ENCODE peak calls at places on chromosomes 6 and 20, in five cellular contexts. X, L, C, H and N are unnamed samples. For H3K36me3, the result is how much of the 10 kb centered on the place peaks cover.

GRCh38 chr20:32509639-32510066 is 75.5 kb downstream of the NOL4L start:
- DNase-seq in C (peak), X (no peak), H (no peak), L (peak), N (no peak)

GRCh38 chr6:21045135-21045616 is 510.9 kb downstream of the CDKAL1 start:
- DNase-seq in H (no peak), L (no peak), X (no peak), C (peak), N (no peak)

GRCh38 chr6:103578115-103578514 is 1281.6 kb downstream of the HACE1 start:
- DNase-seq in H (no peak), X (no peak), L (no peak), C (no peak), N (no peak)

GRCh38 chr6:32700391-32701040 is 34.1 kb upstream of the HLA-DQB1 start:
- DNase-seq in L (peak), H (no peak), C (peak), X (peak), N (peak)

GRCh38 chr6:84583784-84584183 is 180.6 kb downstream of the TBX18 start:
- DNase-seq in X (no peak), L (no peak), C (no peak), H (no peak), N (no peak)

GRCh38 chr6:147161253-147161973 is 42.8 kb upstream of the STXBP5 start:
- DNase-seq in L (no peak), H (no peak), X (no peak), C (no peak), N (no peak)

GRCh38 chr6:7542065-7542877 is 800 bp downstream of the DSP start:
- DNase-seq in H (no peak), C (no peak), L (no peak), X (no peak), N (no peak)

GRCh38 chr6:20892365-20892764 is 358.1 kb downstream of the CDKAL1 start:
- DNase-seq in H (no peak), X (no peak), C (no peak), L (no peak), N (no peak)

GRCh38 chr6:125747589-125748533 is 1.6 kb upstream of the HEY2 start:
- DNase-seq in H (no peak), X (no peak), C (no peak), L (peak), N (no peak)

GRCh38 chr20:41249371-41249770 is 68.2 kb downstream of the ZHX3 start:
- DNase-seq in X (no peak), H (no peak), L (no peak), C (no peak), N (no peak)

GRCh38 chr6:44001318-44001868 is 125.9 kb downstream of the MRPL14 start:
- DNase-seq in L (no peak), X (no peak), C (peak), H (peak), N (no peak)

GRCh38 chr6:148021135-148021534 is 321.5 kb upstream of the SASH1 start:
- DNase-seq in X (no peak), C (no peak), L (no peak), H (no peak), N (no peak)

GRCh38 chr20:53423587-53424146 is 170.0 kb downstream of the ZNF217 start:
- DNase-seq in H (no peak), X (no peak), C (no peak), L (no peak), N (no peak)

GRCh38 chr6:63672582-63673129 is 37.1 kb downstream of the PHF3 start:
- DNase-seq in X (no peak), H (no peak), C (no peak), L (no peak), N (no peak)

GRCh38 chr6:24935753-24936152 is at the start of gene RIPOR2:
- DNase-seq in L (no peak), C (no peak), X (no peak), H (no peak), N (no peak)

GRCh38 chr6:136282906-136283305 is 6.7 kb downstream of the BCLAF1 start:
- DNase-seq in X (no peak), H (no peak), L (no peak), C (no peak), N (no peak)

GRCh38 chr6:133645000-133645619 is 243.8 kb upstream of the TCF21 start:
- DNase-seq in H (no peak), C (no peak), X (no peak), L (no peak), N (peak)

GRCh38 chr6:93915961-93916360 is 496.6 kb upstream of the EPHA7 start:
- DNase-seq in H (no peak), X (no peak), L (no peak), C (no peak), N (no peak)

GRCh38 chr20:62063981-62064787 is 1.5 kb downstream of the TAF4 start:
- DNase-seq in C (peak), L (peak), H (no peak), X (no peak), N (no peak)

GRCh38 chr6:88750936-88751335 is 212.5 kb downstream of the RNGTT start:
- DNase-seq in H (no peak), X (no peak), C (no peak), L (no peak), N (no peak)

GRCh38 chr6:15255481-15256414 is 9.9 kb downstream of the JARID2 start:
- DNase-seq in C (no peak), L (no peak), H (peak), X (no peak), N (no peak)

GRCh38 chr6:134979142-134979541 is 29.2 kb upstream of the ALDH8A1 start:
- DNase-seq in L (no peak), C (no peak), H (peak), X (no peak), N (no peak)

GRCh38 chr6:121993362-121993761 is 406.1 kb upstream of the HSF2 start:
- DNase-seq in C (no peak), X (no peak), L (no peak), H (no peak), N (no peak)

GRCh38 chr6:50128420-50129005 is 78.8 kb upstream of the DEFB112 start:
- DNase-seq in X (no peak), L (no peak), C (peak), H (no peak), N (peak)

GRCh38 chr6:41901882-41902519 is 6.8 kb upstream of the USP49 start:
- DNase-seq in L (no peak), H (no peak), X (no peak), C (no peak), N (no peak)

GRCh38 chr6:107977283-107977682 is 19.3 kb upstream of the SEC63 start:
- DNase-seq in H (no peak), X (no peak), L (no peak), C (no peak), N (no peak)

GRCh38 chr6:163188746-163189145 is 225.8 kb upstream of the QKI start:
- DNase-seq in X (no peak), H (no peak), C (no peak), L (no peak), N (no peak)

GRCh38 chr20:17680836-17681740 is 954 bp downstream of the RRBP1 start:
- DNase-seq in H (no peak), C (peak), L (peak), X (no peak), N (no peak)

GRCh38 chr6:126039284-126039683 is 52.9 kb downstream of the TRMT11 start:
- DNase-seq in L (no peak), C (no peak), H (no peak), X (no peak), N (no peak)

GRCh38 chr6:48426636-48427035 is 315.6 kb upstream of the PTCHD4 start:
- DNase-seq in L (no peak), H (no peak), C (no peak), X (no peak), N (no peak)

GRCh38 chr6:21556968-21557721 is 36.4 kb upstream of the SOX4 start:
- DNase-seq in H (no peak), X (no peak), L (no peak), C (no peak), N (no peak)

GRCh38 chr20:37235065-37235464 is 26.5 kb downstream of the GHRH start:
- DNase-seq in L (no peak), H (no peak), C (no peak), X (no peak), N (no peak)

GRCh38 chr20:17615645-17616479 is 46.0 kb downstream of the DSTN start:
- DNase-seq in C (no peak), H (no peak), X (no peak), L (peak), N (no peak)

GRCh38 chr20:16025084-16025483 is 548.2 kb downstream of the KIF16B start:
- DNase-seq in H (no peak), L (no peak), X (no peak), C (no peak), N (no peak)

GRCh38 chr6:169766232-169766631 is 14.8 kb downstream of the ERMARD start:
- DNase-seq in C (no peak), H (no peak), L (no peak), X (no peak), N (no peak)

GRCh38 chr6:169763881-169764280 is 12.5 kb downstream of the ERMARD start:
- DNase-seq in C (no peak), X (no peak), L (no peak), H (no peak), N (no peak)

GRCh38 chr6:169763308-169763707 is 11.9 kb downstream of the ERMARD start:
- DNase-seq in L (no peak), C (no peak), X (no peak), H (no peak), N (no peak)

GRCh38 chr6:169766921-169767736 is 15.7 kb downstream of the ERMARD start:
- DNase-seq in H (no peak), L (no peak), X (no peak), C (peak), N (no peak)
- H3K36me3 ChIP-seq in H (under half), L (under half), X (under half), C (under half), N (under half)

GRCh38 chr6:137813308-137813707 is 53.8 kb upstream of the TNFAIP3 start:
- DNase-seq in X (no peak), C (no peak), H (no peak), L (peak), N (no peak)

GRCh38 chr6:137808836-137809315 is 58.2 kb upstream of the TNFAIP3 start:
- DNase-seq in X (no peak), H (no peak), C (peak), L (no peak), N (no peak)

GRCh38 chr6:137810554-137811120 is 56.4 kb upstream of the TNFAIP3 start:
- DNase-seq in C (peak), H (no peak), L (no peak), X (no peak), N (no peak)

GRCh38 chr6:137811912-137812553 is 55.0 kb upstream of the TNFAIP3 start:
- DNase-seq in C (no peak), L (no peak), X (no peak), H (no peak), N (no peak)

GRCh38 chr6:137811121-137811911 is 55.7 kb upstream of the TNFAIP3 start:
- DNase-seq in C (peak), X (peak), L (peak), H (peak), N (no peak)
- TF ChIP-seq POLR2AphosphoS5 in C (peak), X (no peak), L (no peak), H (peak), N (no peak)

GRCh38 chr6:139736507-139736906 is 362.1 kb upstream of the CITED2 start:
- DNase-seq in L (peak), X (no peak), H (no peak), C (no peak), N (no peak)
- H3K36me3 ChIP-seq in L (under half), X (under half), H (under half), C (under half), N (under half)

GRCh38 chr20:10453241-10453640 is 18.1 kb downstream of the SLX4IP start:
- DNase-seq in L (no peak), C (no peak), H (peak), X (no peak), N (no peak)
- TF ChIP-seq POLR2AphosphoS5 in L (no peak), C (no peak), H (no peak), X (no peak), N (no peak)

GRCh38 chr6:30768634-30769087 is 24.3 kb upstream of the IER3 start:
- DNase-seq in H (no peak), L (no peak), X (no peak), C (no peak), N (no peak)

GRCh38 chr6:30769088-30769852 is 24.9 kb upstream of the IER3 start:
- DNase-seq in X (peak), L (peak), H (no peak), C (peak), N (no peak)

GRCh38 chr6:30770164-30770563 is 25.8 kb upstream of the IER3 start:
- DNase-seq in L (no peak), C (no peak), X (no peak), H (no peak), N (no peak)

GRCh38 chr6:30769853-30770160 is 25.5 kb upstream of the IER3 start:
- DNase-seq in H (no peak), C (no peak), X (no peak), L (no peak), N (no peak)

DNA sequence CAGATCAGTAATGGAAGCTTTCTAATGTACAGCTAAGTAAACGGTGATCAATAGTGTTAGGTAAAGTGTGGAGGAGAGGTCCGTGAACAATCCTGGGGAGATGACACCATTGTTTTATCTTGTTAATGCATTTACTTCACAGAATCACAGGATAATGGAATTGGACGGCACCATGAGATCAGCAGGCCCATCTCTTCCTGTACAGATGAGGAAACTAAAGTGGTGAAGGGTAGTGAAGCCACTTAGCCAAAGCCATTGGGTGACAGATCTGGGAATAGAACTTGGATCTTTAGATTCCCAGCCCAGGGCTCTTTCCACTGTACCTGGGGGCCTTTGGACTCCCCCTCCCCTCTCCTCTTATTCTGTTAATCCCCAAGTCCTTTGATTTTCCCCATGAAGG is 26.2 kb upstream of the IER3 start:
- DNase-seq in H (no peak), L (no peak), X (no peak), C (no peak), N (no peak)
- H3K36me3 ChIP-seq in H (under half), L (under half), X (under half), C (under half), N (under half)

GRCh38 chr6:158819213-158819976 is at the start of gene EZR:
- DNase-seq in X (no peak), H (no peak), L (peak), C (peak), N (no peak)
- TF ChIP-seq POLR2AphosphoS5 in X (peak), H (peak), L (peak), C (peak), N (peak)